ENCODE peak calls at places on chromosomes 4 and X, in nine cellular contexts. Z is fibroblast of lung, E is GM23248, H is SK-N-SH, W is neural progenitor cell, Q is astrocyte, S is GM12878, M is GM23338, P is PC-3. R is an unnamed sample.
A peak's percentile ranks its signal among the peaks of the same experiment; 100 is the strongest.

GRCh38 chr4:123788577-123788976 is 392.0 kb downstream of the SPRY1 start:
- DNase-seq in P (no peak), E (peak; percentile 38), Z (peak; percentile 71), M (no peak), H (no peak), W (no peak), S (no peak), Q (no peak), R (no peak)

GRCh38 chrX:97524997-97525396 is 641.3 kb downstream of the RPA4 start:
- DNase-seq in Z (no peak), W (peak; percentile 17), S (no peak), H (no peak), E (peak; percentile 1), Q (peak; percentile 35), P (peak; percentile 78), M (no peak), R (no peak)

GRCh38 chrX:124726881-124727280 is 380.5 kb downstream of the SH2D1A start:
- DNase-seq in H (no peak), E (no peak), W (no peak), S (no peak), M (no peak), P (no peak), Q (no peak), Z (no peak), R (no peak)

GRCh38 chr4:101345271-101345595 is 2.1 kb downstream of the PPP3CA start:
- DNase-seq in P (no peak), Q (no peak), H (peak; percentile 30), E (peak; percentile 70), M (no peak), Z (no peak), S (no peak), W (no peak), R (peak; percentile 92)

GRCh38 chr4:6625256-6625655 is 15.2 kb upstream of the MRFAP1 start:
- DNase-seq in Q (no peak), S (no peak), Z (no peak), W (no peak), P (no peak), M (no peak), H (peak; percentile 16), E (no peak), R (no peak)

GRCh38 chrX:43008356-43008755 is 230.4 kb upstream of the PPP1R2C start:
- DNase-seq in H (no peak), S (no peak), E (no peak), M (peak; percentile 4), W (no peak), Q (no peak), P (no peak), Z (no peak), R (no peak)

GRCh38 chrX:52271212-52271611 is 86.5 kb downstream of the MAGED4 start:
- DNase-seq in M (peak; percentile 64), H (no peak), S (no peak), E (peak; percentile 19), Z (peak; percentile 3), Q (no peak), P (peak; percentile 23), W (peak; percentile 58), R (peak; percentile 46)

GRCh38 chr4:24967346-24967745 is 54.5 kb upstream of the CCDC149 start:
- DNase-seq in Z (no peak), P (no peak), H (no peak), W (no peak), Q (no peak), E (no peak), M (no peak), S (no peak), R (no peak)

GRCh38 chrX:145817666-145818521 is at the start of gene SLITRK2:
- DNase-seq in H (no peak), Q (no peak), M (peak; percentile 57), W (peak; percentile 58), S (no peak), Z (peak; percentile 69), P (no peak), E (peak; percentile 4), R (no peak)

GRCh38 chr4:17721496-17722360 is 59.7 kb downstream of the FAM184B start:
- DNase-seq in S (no peak), Z (no peak), W (no peak), H (no peak), Q (peak; percentile 40), M (no peak), P (peak; percentile 64), E (peak; percentile 86), R (peak; percentile 85)

GRCh38 chrX:10156199-10157031 is at the start of gene CLCN4:
- DNase-seq in Q (no peak), H (peak; percentile 41), P (peak; percentile 74), Z (peak; percentile 25), M (peak; percentile 67), S (no peak), W (peak; percentile 74), E (peak; percentile 61), R (peak; percentile 93)

DNA sequence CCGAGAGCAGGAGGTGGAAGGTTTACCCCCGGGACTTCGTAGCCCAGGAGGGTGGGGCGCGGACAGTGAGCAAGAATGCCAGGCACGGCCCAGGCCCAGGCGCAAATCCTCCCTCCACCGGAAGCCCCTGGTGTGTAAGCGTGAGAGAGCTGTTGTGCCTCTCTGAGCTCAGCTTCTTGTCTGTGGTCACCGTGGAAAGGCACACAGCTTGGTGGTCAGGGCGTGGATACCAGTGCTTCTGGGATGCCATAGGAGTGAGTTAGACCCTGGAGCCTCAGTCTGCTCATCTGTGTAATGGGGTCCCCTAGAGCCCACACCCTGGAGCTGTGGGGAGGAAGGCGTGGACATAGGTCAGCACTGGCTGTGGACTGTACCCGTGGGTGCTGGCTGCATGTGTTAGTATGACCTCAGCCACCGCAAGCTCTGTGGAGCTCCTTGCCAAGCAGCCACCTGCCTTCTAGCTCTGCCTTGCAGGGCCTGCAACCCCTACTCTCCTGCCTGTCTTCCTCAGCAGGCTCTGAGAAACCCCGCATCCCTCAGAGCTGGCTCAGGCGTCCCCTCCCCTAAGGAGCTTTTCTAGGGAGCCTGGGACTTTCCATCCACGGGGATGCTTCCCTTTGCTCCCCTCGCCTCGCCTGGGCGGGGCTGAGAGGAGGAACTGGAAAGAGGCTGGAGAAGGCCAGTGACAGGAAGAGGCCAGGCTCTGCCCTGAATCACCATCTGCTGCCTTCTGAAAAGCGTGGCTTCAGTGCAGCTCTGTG is 28.0 kb upstream of the AFAP1 start:
- DNase-seq in P (no peak), E (peak; percentile 55), Z (peak; percentile 53), M (no peak), Q (peak; percentile 64), W (no peak), H (no peak), S (no peak), R (peak; percentile 80)
- H2AFZ ChIP-seq in P (no peak overlapping the region), E (peak overlapping the region; percentile 34), Z (no peak overlapping the region), M (no peak overlapping the region), Q (no peak overlapping the region), W (no peak overlapping the region), H (peak overlapping the region; percentile 66), S (peak overlapping the region; percentile 18), R (peak overlapping the region; percentile 53)

GRCh38 chr4:87884976-87885574 is 52.3 kb downstream of the MEPE start:
- DNase-seq in W (no peak), Z (no peak), Q (peak; percentile 49), E (no peak), P (no peak), H (peak; percentile 16), M (no peak), S (no peak), R (no peak)

GRCh38 chr4:87886083-87886482 is 53.3 kb downstream of the MEPE start:
- DNase-seq in S (no peak), W (no peak), M (no peak), Q (no peak), Z (no peak), H (no peak), E (no peak), P (no peak), R (no peak)

GRCh38 chr4:87880106-87880505 is 47.3 kb downstream of the MEPE start:
- DNase-seq in Q (no peak), H (no peak), Z (no peak), M (no peak), E (no peak), S (no peak), P (no peak), W (no peak), R (no peak)

GRCh38 chr4:87882861-87883260 is 50.1 kb downstream of the MEPE start:
- DNase-seq in S (no peak), M (no peak), Q (peak; percentile 55), Z (no peak), W (no peak), E (no peak), H (no peak), P (no peak), R (no peak)

DNA sequence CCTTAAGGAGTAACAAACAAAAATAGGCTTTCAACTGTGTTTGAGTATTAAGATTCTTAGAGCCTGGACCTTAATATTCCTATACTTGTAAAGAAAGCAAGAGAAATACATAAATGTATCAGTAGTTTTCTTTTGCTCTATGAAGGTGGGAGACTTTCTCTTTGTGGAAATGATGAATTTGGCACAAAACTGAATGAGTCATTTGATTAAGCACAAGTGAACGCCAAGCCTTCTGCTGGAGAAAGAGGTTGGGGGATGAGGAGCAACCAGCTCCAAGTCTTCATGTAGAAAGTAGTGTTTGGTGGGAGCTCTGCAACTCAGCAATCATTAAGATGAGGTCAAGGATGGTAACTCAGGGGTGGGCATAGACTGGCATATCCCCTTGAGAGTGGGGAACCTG is 49.6 kb downstream of the MEPE start:
- DNase-seq in Z (peak; percentile 9), H (no peak), E (peak; percentile 22), W (no peak), M (no peak), Q (peak; percentile 78), P (no peak), S (no peak), R (no peak)
- H3K4me1 ChIP-seq in Z (no peaks in the 10 kb centered on the region), H (no peaks in the 10 kb centered on the region), E (no peaks in the 10 kb centered on the region), W (no peaks in the 10 kb centered on the region), M (no peaks in the 10 kb centered on the region), Q (peaks cover 6% of the 10 kb centered on the region), P (no peaks in the 10 kb centered on the region), S (no peaks in the 10 kb centered on the region), R (no peaks in the 10 kb centered on the region)

GRCh38 chr4:43765514-43765913 is 683.1 kb downstream of the KCTD8 start:
- DNase-seq in M (no peak), H (no peak), S (no peak), Z (no peak), Q (no peak), P (no peak), W (no peak), E (no peak), R (no peak)
- H3K4me2 ChIP-seq in M (no peak overlapping the region), H (no peak overlapping the region), S (peak overlapping the region; percentile 50), Z (no peak overlapping the region), Q (no peak overlapping the region), P (no peak overlapping the region), W (no peak overlapping the region), E (no peak overlapping the region), R (no peak overlapping the region)

GRCh38 chr4:27861802-27862201 is 1001.2 kb downstream of the STIM2 start:
- DNase-seq in E (peak; percentile 2), H (no peak), Q (peak; percentile 30), S (no peak), M (no peak), W (no peak), Z (peak; percentile 31), P (peak; percentile 49), R (no peak)
- H2AFZ ChIP-seq in E (no peak overlapping the region), H (no peak overlapping the region), Q (no peak overlapping the region), S (no peak overlapping the region), M (peak overlapping the region; percentile 6), W (peak overlapping the region; percentile 6), Z (no peak overlapping the region), P (peak overlapping the region; percentile 66), R (no peak overlapping the region)

GRCh38 chr4:65063601-65064000 is 606.7 kb downstream of the EPHA5 start:
- DNase-seq in W (no peak), Z (no peak), E (no peak), M (no peak), S (no peak), Q (no peak), P (no peak), H (no peak), R (no peak)
- H3K4me1 ChIP-seq in W (no peaks in the 10 kb centered on the region), Z (no peaks in the 10 kb centered on the region), E (no peaks in the 10 kb centered on the region), M (no peaks in the 10 kb centered on the region), S (no peaks in the 10 kb centered on the region), Q (no peaks in the 10 kb centered on the region), P (no peaks in the 10 kb centered on the region), H (no peaks in the 10 kb centered on the region), R (no peaks in the 10 kb centered on the region)

R was measured in osteoblast.